ENCODE peak calls at places on chromosome 17, in eight cellular contexts. Y, K, D, A, C, R, P and B are unnamed samples.

GRCh38 chr17:14149751-14150150 is 80.4 kb downstream of the COX10 start:
- DNase-seq in Y (no peak), P (no peak), A (no peak), R (no peak), D (no peak), K (no peak), C (no peak), B (no peak)

GRCh38 chr17:74812109-74812864 is 36.1 kb upstream of the NAT9 start:
- DNase-seq in A (no peak), R (no peak), D (no peak), P (no peak), Y (peak), K (no peak), C (peak), B (no peak)

GRCh38 chr17:79104898-79105600 is 30.4 kb downstream of the ENGASE start:
- DNase-seq in R (no peak), A (no peak), P (no peak), K (no peak), Y (no peak), D (no peak), C (no peak), B (no peak)

GRCh38 chr17:75927286-75927922 is 13.4 kb downstream of the FBF1 start:
- DNase-seq in D (no peak), C (no peak), A (peak), K (no peak), R (no peak), Y (peak), P (no peak), B (no peak)

GRCh38 chr17:45225051-45225700 is 3.5 kb downstream of the FMNL1 start:
- DNase-seq in K (no peak), A (no peak), C (no peak), Y (no peak), P (no peak), D (no peak), R (no peak), B (no peak)

GRCh38 chr17:72613411-72614292 is 478.8 kb downstream of the SLC39A11 start:
- DNase-seq in C (no peak), Y (no peak), P (peak), R (no peak), A (no peak), D (no peak), K (no peak), B (no peak)

GRCh38 chr17:56502120-56502519 is 91.4 kb upstream of the NOG start:
- DNase-seq in C (no peak), A (no peak), P (no peak), K (no peak), Y (no peak), R (no peak), D (no peak), B (no peak)

GRCh38 chr17:77842148-77842905 is 116.2 kb upstream of the TNRC6C start:
- DNase-seq in Y (no peak), D (no peak), C (no peak), A (no peak), K (no peak), R (no peak), P (peak), B (no peak)

GRCh38 chr17:31830971-31831755 is 27.9 kb downstream of the COPRS start:
- DNase-seq in P (peak), Y (no peak), A (no peak), D (no peak), R (no peak), C (no peak), K (no peak), B (no peak)

GRCh38 chr17:57861000-57861736 is 11.3 kb upstream of the MRPS23 start:
- DNase-seq in K (peak), P (no peak), D (no peak), C (peak), R (peak), A (no peak), Y (peak), B (no peak)

GRCh38 chr17:78890111-78890897 is 12.7 kb downstream of the CEP295NL start:
- DNase-seq in R (peak), D (no peak), P (no peak), Y (peak), A (peak), K (no peak), C (no peak), B (no peak)

GRCh38 chr17:72922223-72922622 is 170.3 kb downstream of the SLC39A11 start:
- DNase-seq in A (no peak), Y (no peak), R (no peak), D (no peak), K (no peak), P (no peak), C (no peak), B (no peak)

GRCh38 chr17:78939615-78940014 is 14.4 kb upstream of the TIMP2 start:
- DNase-seq in Y (no peak), R (no peak), A (no peak), C (no peak), P (peak), D (no peak), K (no peak), B (no peak)

GRCh38 chr17:50679008-50679544 is 28.6 kb downstream of the ANKRD40 start:
- DNase-seq in C (no peak), K (no peak), R (no peak), A (no peak), Y (no peak), P (no peak), D (no peak), B (no peak)

GRCh38 chr17:63841350-63842172 is 924 bp downstream of the SMARCD2 start:
- DNase-seq in P (peak), D (no peak), C (peak), K (peak), A (peak), R (peak), Y (peak), B (no peak)

GRCh38 chr17:70808596-70808995 is 639.3 kb downstream of the KCNJ2 start:
- DNase-seq in R (no peak), A (no peak), P (no peak), D (no peak), C (no peak), Y (no peak), K (no peak), B (no peak)

GRCh38 chr17:67441052-67441738 is 64.1 kb downstream of the PITPNC1 start:
- DNase-seq in R (no peak), D (peak), A (peak), Y (peak), P (peak), K (no peak), C (no peak), B (no peak)

GRCh38 chr17:60817187-60817586 is 139.5 kb downstream of the BCAS3 start:
- DNase-seq in P (peak), D (peak), C (no peak), A (no peak), R (no peak), Y (no peak), K (no peak), B (peak)

GRCh38 chr17:4562000-4562969 is 1.9 kb upstream of the GGT6 start:
- DNase-seq in C (no peak), K (no peak), D (no peak), P (no peak), A (no peak), Y (no peak), R (no peak), B (no peak)

GRCh38 chr17:27489045-27489715 is 32.9 kb downstream of the KSR1 start:
- DNase-seq in C (no peak), A (peak), K (no peak), D (no peak), Y (peak), R (peak), P (no peak), B (peak)

GRCh38 chr17:76480676-76481075 is 13.3 kb downstream of the AANAT start:
- DNase-seq in A (no peak), D (no peak), R (no peak), K (no peak), Y (no peak), C (no peak), P (no peak), B (no peak)

GRCh38 chr17:5003214-5003867 is 5.6 kb downstream of the KIF1C start:
- DNase-seq in A (no peak), R (no peak), C (no peak), D (no peak), K (no peak), Y (no peak), P (no peak), B (no peak)

GRCh38 chr17:17355426-17355825 is 52.3 kb downstream of the NT5M start:
- DNase-seq in P (no peak), K (no peak), R (no peak), D (no peak), C (no peak), A (no peak), Y (no peak), B (no peak)

GRCh38 chr17:77235370-77236080 is 94.8 kb downstream of the SEC14L1 start:
- DNase-seq in Y (peak), P (peak), A (peak), C (no peak), R (no peak), D (peak), K (no peak), B (peak)

GRCh38 chr17:74603032-74603635 is 11.1 kb upstream of the CD300LD start:
- DNase-seq in R (no peak), D (no peak), C (no peak), A (no peak), Y (no peak), P (no peak), K (no peak), B (no peak)

GRCh38 chr17:12242390-12242954 is 221.8 kb downstream of the MAP2K4 start:
- DNase-seq in K (no peak), D (no peak), C (no peak), P (no peak), A (no peak), Y (no peak), R (no peak), B (no peak)

GRCh38 chr17:57601328-57601727 is 143.8 kb downstream of the CCDC182 start:
- DNase-seq in K (no peak), P (no peak), Y (no peak), D (no peak), R (no peak), A (no peak), C (no peak), B (no peak)

GRCh38 chr17:58329035-58329807 is 626 bp upstream of the TSPOAP1 start:
- DNase-seq in Y (peak), P (no peak), R (no peak), K (no peak), D (no peak), C (no peak), A (no peak), B (no peak)

GRCh38 chr17:17538417-17539391 is 42.5 kb upstream of the RASD1 start:
- DNase-seq in A (no peak), D (no peak), R (no peak), K (peak), P (no peak), C (no peak), Y (peak), B (no peak)

GRCh38 chr17:49691086-49691676 is 13.3 kb upstream of the SPOP start:
- DNase-seq in A (no peak), Y (no peak), R (no peak), C (no peak), K (no peak), P (peak), D (no peak), B (no peak)

GRCh38 chr17:81119223-81120148 is 45.8 kb upstream of the PVALEF start:
- DNase-seq in P (peak), C (peak), R (peak), A (peak), Y (peak), D (peak), K (peak), B (peak)
- TF ChIP-seq CTCF in P (peak), C (peak), R (no peak), A (no peak), Y (no peak), D (peak), K (no peak), B (no peak)

GRCh38 chr17:65987988-65988387 is 203.9 kb downstream of the CEP112 start:
- DNase-seq in A (no peak), K (no peak), P (peak), Y (no peak), C (no peak), R (no peak), D (peak), B (peak)
- TF ChIP-seq CTCF in A (peak), K (peak), P (peak), Y (no peak), C (peak), R (no peak), D (peak), B (peak)

DNA sequence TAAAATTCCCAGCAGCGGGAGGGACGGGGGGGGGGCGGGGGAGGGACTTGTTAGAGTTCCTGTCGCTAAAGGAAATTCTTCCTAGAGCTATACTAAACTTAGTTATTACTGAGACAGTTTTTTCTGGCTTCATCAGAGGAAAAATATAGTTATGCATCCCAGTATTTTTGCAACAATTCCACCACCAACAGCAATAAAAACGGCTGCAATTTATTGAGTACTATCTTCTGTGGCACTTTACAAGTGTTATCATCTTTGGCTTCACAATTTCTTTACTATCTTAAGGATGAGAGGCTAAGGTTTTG is 6.9 kb upstream of the DHRS7B start:
- DNase-seq in A (no peak), D (no peak), R (no peak), Y (no peak), P (no peak), K (no peak), C (no peak), B (no peak)
- TF ChIP-seq CTCF in A (no peak), D (no peak), R (no peak), Y (no peak), P (no peak), K (no peak), C (no peak), B (no peak)

GRCh38 chr17:80259642-80260535 is 763 bp upstream of the RNF213 start:
- DNase-seq in Y (peak), A (peak), K (peak), R (peak), P (peak), C (peak), D (no peak), B (peak)

GRCh38 chr17:80262291-80262690 is 1.6 kb downstream of the RNF213 start:
- DNase-seq in Y (no peak), A (no peak), R (no peak), P (no peak), C (no peak), K (no peak), D (no peak), B (no peak)

GRCh38 chr17:80261895-80262279 is 1.2 kb downstream of the RNF213 start:
- DNase-seq in D (no peak), C (no peak), Y (no peak), A (no peak), R (no peak), P (no peak), K (no peak), B (no peak)

GRCh38 chr17:80260791-80261158 is at the start of gene RNF213:
- DNase-seq in R (peak), D (no peak), K (peak), A (no peak), P (no peak), C (peak), Y (peak), B (no peak)

GRCh38 chr17:80261159-80261894 is 675 bp downstream of the RNF213 start:
- DNase-seq in P (peak), K (peak), R (peak), C (peak), A (peak), D (peak), Y (peak), B (no peak)
- TF ChIP-seq CTCF in P (no peak), K (no peak), R (no peak), C (no peak), A (peak), D (no peak), Y (no peak), B (no peak)

GRCh38 chr17:39077874-39078273 is 73.6 kb downstream of the PLXDC1 start:
- DNase-seq in K (no peak), R (no peak), A (no peak), D (no peak), C (no peak), Y (no peak), P (no peak), B (no peak)
- TF ChIP-seq CTCF in K (no peak), R (no peak), A (no peak), D (peak), C (no peak), Y (no peak), P (peak), B (peak)